ENCODE peak calls at places on chromosomes 16 and 17, in seven cellular contexts. One of them, this sample, is unnamed.

GRCh38 chr16:8721693-8722348 is 47.4 kb downstream of the ABAT start:
- DNase-seq in cardiac fibroblast: no peak
- DNase-seq in breast epithelium: no peak
- DNase-seq in AG04449: no peak
- DNase-seq in HFF-Myc: no peak
- DNase-seq in A549: no peak
- DNase-seq in brain microvascular endothelial cell: no peak
- DNase-seq in this sample: no peak

GRCh38 chr17:47288531-47289116 is 35.0 kb downstream of the ITGB3 start:
- DNase-seq in breast epithelium: no peak
- DNase-seq in brain microvascular endothelial cell: peak; percentile 73
- DNase-seq in HFF-Myc: no peak
- DNase-seq in AG04449: no peak
- DNase-seq in A549: no peak
- DNase-seq in cardiac fibroblast: peak; percentile 42
- DNase-seq in this sample: no peak

GRCh38 chr16:90032664-90033346 is 13.5 kb upstream of the DBNDD1 start:
- DNase-seq in cardiac fibroblast: peak; percentile 34
- DNase-seq in brain microvascular endothelial cell: no peak
- DNase-seq in A549: no peak
- DNase-seq in breast epithelium: no peak
- DNase-seq in AG04449: no peak
- DNase-seq in HFF-Myc: no peak
- DNase-seq in this sample: peak; percentile 61

GRCh38 chr17:2924211-2924610 is 128.0 kb downstream of the RAP1GAP2 start:
- DNase-seq in brain microvascular endothelial cell: no peak
- DNase-seq in AG04449: no peak
- DNase-seq in A549: no peak
- DNase-seq in cardiac fibroblast: peak; percentile 40
- DNase-seq in HFF-Myc: no peak
- DNase-seq in breast epithelium: no peak
- DNase-seq in this sample: peak; percentile 28

GRCh38 chr16:13643412-13643811 is 276.5 kb upstream of the ERCC4 start:
- DNase-seq in A549: no peak
- DNase-seq in cardiac fibroblast: no peak
- DNase-seq in brain microvascular endothelial cell: no peak
- DNase-seq in AG04449: no peak
- DNase-seq in breast epithelium: no peak
- DNase-seq in HFF-Myc: no peak
- DNase-seq in this sample: no peak

GRCh38 chr17:51118330-51119195 is 2.1 kb downstream of the SPAG9 start:
- DNase-seq in HFF-Myc: no peak
- DNase-seq in breast epithelium: peak; percentile 56
- DNase-seq in AG04449: no peak
- DNase-seq in cardiac fibroblast: no peak
- DNase-seq in A549: no peak
- DNase-seq in brain microvascular endothelial cell: no peak
- DNase-seq in this sample: no peak

GRCh38 chr16:15576960-15577958 is 65.7 kb downstream of the MARF1 start:
- DNase-seq in HFF-Myc: no peak
- DNase-seq in AG04449: no peak
- DNase-seq in A549: no peak
- DNase-seq in brain microvascular endothelial cell: no peak
- DNase-seq in cardiac fibroblast: no peak
- DNase-seq in breast epithelium: peak; percentile 85
- DNase-seq in this sample: no peak

GRCh38 chr17:3974980-3975379 is 10.7 kb upstream of the ATP2A3 start:
- DNase-seq in AG04449: no peak
- DNase-seq in HFF-Myc: no peak
- DNase-seq in A549: no peak
- DNase-seq in brain microvascular endothelial cell: no peak
- DNase-seq in breast epithelium: no peak
- DNase-seq in cardiac fibroblast: no peak
- DNase-seq in this sample: no peak

GRCh38 chr16:89721644-89722391 is 481 bp downstream of the ZNF276 start:
- DNase-seq in brain microvascular endothelial cell: peak; percentile 33
- DNase-seq in A549: peak; percentile 42
- DNase-seq in HFF-Myc: no peak
- DNase-seq in AG04449: no peak
- DNase-seq in cardiac fibroblast: peak; percentile 55
- DNase-seq in breast epithelium: no peak
- DNase-seq in this sample: peak; percentile 60

GRCh38 chr17:47615766-47616424 is 33.8 kb upstream of the KPNB1 start:
- DNase-seq in HFF-Myc: no peak
- DNase-seq in AG04449: no peak
- DNase-seq in breast epithelium: no peak
- DNase-seq in brain microvascular endothelial cell: no peak
- DNase-seq in A549: peak; percentile 41
- DNase-seq in cardiac fibroblast: peak; percentile 69
- DNase-seq in this sample: peak; percentile 66

GRCh38 chr17:59838196-59838911 is 54.4 kb downstream of the TUBD1 start:
- DNase-seq in brain microvascular endothelial cell: peak; percentile 40
- DNase-seq in A549: no peak
- DNase-seq in HFF-Myc: no peak
- DNase-seq in AG04449: no peak
- DNase-seq in breast epithelium: no peak
- DNase-seq in cardiac fibroblast: peak; percentile 67
- DNase-seq in this sample: no peak

GRCh38 chr17:71118039-71118438 is 948.7 kb downstream of the KCNJ2 start:
- DNase-seq in breast epithelium: no peak
- DNase-seq in A549: peak; percentile 14
- DNase-seq in HFF-Myc: no peak
- DNase-seq in cardiac fibroblast: no peak
- DNase-seq in brain microvascular endothelial cell: no peak
- DNase-seq in AG04449: no peak
- DNase-seq in this sample: peak; percentile 26

GRCh38 chr17:77862890-77863813 is 95.4 kb upstream of the TNRC6C start:
- DNase-seq in HFF-Myc: no peak
- DNase-seq in A549: no peak
- DNase-seq in breast epithelium: no peak
- DNase-seq in cardiac fibroblast: no peak
- DNase-seq in AG04449: no peak
- DNase-seq in brain microvascular endothelial cell: no peak
- DNase-seq in this sample: no peak

GRCh38 chr17:67531291-67531690 is 154.2 kb downstream of the PITPNC1 start:
- DNase-seq in cardiac fibroblast: peak; percentile 27
- DNase-seq in brain microvascular endothelial cell: no peak
- DNase-seq in AG04449: no peak
- DNase-seq in HFF-Myc: no peak
- DNase-seq in breast epithelium: no peak
- DNase-seq in A549: no peak
- DNase-seq in this sample: peak; percentile 45

GRCh38 chr17:74779948-74780400 is 3.8 kb upstream of the NAT9 start:
- DNase-seq in HFF-Myc: no peak
- DNase-seq in cardiac fibroblast: no peak
- DNase-seq in AG04449: no peak
- DNase-seq in breast epithelium: no peak
- DNase-seq in A549: no peak
- DNase-seq in brain microvascular endothelial cell: no peak
- DNase-seq in this sample: no peak

GRCh38 chr16:9929836-9930235 is 252.4 kb downstream of the GRIN2A start:
- DNase-seq in A549: no peak
- DNase-seq in brain microvascular endothelial cell: no peak
- DNase-seq in HFF-Myc: no peak
- DNase-seq in breast epithelium: no peak
- DNase-seq in AG04449: no peak
- DNase-seq in cardiac fibroblast: no peak
- DNase-seq in this sample: no peak

GRCh38 chr16:1771072-1771863 is at the start of gene NME3:
- DNase-seq in AG04449: no peak
- DNase-seq in A549: peak; percentile 76
- DNase-seq in HFF-Myc: no peak
- DNase-seq in cardiac fibroblast: peak; percentile 71
- DNase-seq in breast epithelium: peak; percentile 79
- DNase-seq in brain microvascular endothelial cell: peak; percentile 56
- DNase-seq in this sample: peak; percentile 74

GRCh38 chr17:29561541-29562517 is 5.0 kb downstream of the ABHD15 start:
- DNase-seq in brain microvascular endothelial cell: no peak
- DNase-seq in cardiac fibroblast: peak; percentile 46
- DNase-seq in breast epithelium: no peak
- DNase-seq in A549: no peak
- DNase-seq in HFF-Myc: no peak
- DNase-seq in AG04449: no peak
- DNase-seq in this sample: peak; percentile 67

GRCh38 chr17:29560306-29560705 is 6.5 kb downstream of the ABHD15 start:
- DNase-seq in breast epithelium: no peak
- DNase-seq in A549: no peak
- DNase-seq in HFF-Myc: no peak
- DNase-seq in brain microvascular endothelial cell: no peak
- DNase-seq in cardiac fibroblast: no peak
- DNase-seq in AG04449: no peak
- DNase-seq in this sample: peak; percentile 19

GRCh38 chr17:29557717-29558116 is 9.1 kb downstream of the ABHD15 start:
- DNase-seq in A549: no peak
- DNase-seq in HFF-Myc: no peak
- DNase-seq in AG04449: no peak
- DNase-seq in cardiac fibroblast: no peak
- DNase-seq in breast epithelium: no peak
- DNase-seq in brain microvascular endothelial cell: no peak
- DNase-seq in this sample: no peak

GRCh38 chr17:29557085-29557697 is 9.6 kb downstream of the ABHD15 start:
- DNase-seq in cardiac fibroblast: peak; percentile 52
- DNase-seq in brain microvascular endothelial cell: peak; percentile 47
- DNase-seq in breast epithelium: no peak
- DNase-seq in A549: no peak
- DNase-seq in HFF-Myc: no peak
- DNase-seq in AG04449: peak; percentile 28
- DNase-seq in this sample: peak; percentile 45

DNA sequence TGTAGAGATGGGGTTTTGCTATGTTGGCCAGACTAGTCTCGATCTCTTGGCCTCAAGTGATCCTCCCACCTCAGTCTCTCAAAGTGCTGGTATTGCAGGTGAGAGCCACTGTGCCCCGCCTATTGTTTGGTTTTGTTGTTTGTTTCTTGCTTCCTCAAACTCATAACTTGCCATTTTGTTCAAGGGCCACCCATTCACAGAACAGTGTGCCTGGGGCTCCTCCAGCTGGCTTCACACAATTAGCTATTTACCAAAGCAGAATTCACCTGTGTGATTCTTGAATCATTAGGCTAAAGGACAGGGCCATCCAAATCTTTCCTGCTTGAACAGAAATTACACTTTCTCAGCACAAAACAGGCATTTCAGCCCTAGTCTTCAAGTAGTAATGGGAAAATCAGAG is 7.2 kb downstream of the ABHD15 start:
- DNase-seq in A549: no peak
- DNase-seq in breast epithelium: no peak
- DNase-seq in HFF-Myc: no peak
- DNase-seq in brain microvascular endothelial cell: no peak
- DNase-seq in AG04449: no peak
- DNase-seq in cardiac fibroblast: no peak
- DNase-seq in this sample: no peak
- TF ChIP-seq CTCF in A549: no peak
- TF ChIP-seq CTCF in breast epithelium: no peak
- TF ChIP-seq CTCF in HFF-Myc: no peak
- TF ChIP-seq CTCF in brain microvascular endothelial cell: no peak
- TF ChIP-seq CTCF in AG04449: no peak
- TF ChIP-seq CTCF in cardiac fibroblast: no peak
- TF ChIP-seq CTCF in this sample: no peak

GRCh38 chr16:27235055-27235937 is 32.0 kb downstream of the KDM8 start:
- DNase-seq in HFF-Myc: peak; percentile 80
- DNase-seq in A549: peak; percentile 40
- DNase-seq in cardiac fibroblast: peak; percentile 96
- DNase-seq in brain microvascular endothelial cell: peak; percentile 93
- DNase-seq in breast epithelium: peak; percentile 81
- DNase-seq in AG04449: peak; percentile 41
- DNase-seq in this sample: peak; percentile 99
- H3K4me3 ChIP-seq in HFF-Myc: no peak overlapping the region
- H3K4me3 ChIP-seq in A549: no peak overlapping the region
- H3K4me3 ChIP-seq in cardiac fibroblast: no peak overlapping the region
- H3K4me3 ChIP-seq in brain microvascular endothelial cell: no peak overlapping the region
- H3K4me3 ChIP-seq in breast epithelium: peak overlapping the region; percentile 34
- H3K4me3 ChIP-seq in AG04449: no peak overlapping the region
- H3K4me3 ChIP-seq in this sample: peak overlapping the region; percentile 18

GRCh38 chr17:40445769-40446468 is 2.7 kb downstream of the IGFBP4 start:
- DNase-seq in brain microvascular endothelial cell: no peak
- DNase-seq in AG04449: no peak
- DNase-seq in HFF-Myc: no peak
- DNase-seq in cardiac fibroblast: peak; percentile 50
- DNase-seq in A549: peak; percentile 78
- DNase-seq in breast epithelium: no peak
- DNase-seq in this sample: no peak
- TF ChIP-seq CTCF in brain microvascular endothelial cell: peak; percentile 43
- TF ChIP-seq CTCF in AG04449: no peak
- TF ChIP-seq CTCF in HFF-Myc: peak; percentile 10
- TF ChIP-seq CTCF in cardiac fibroblast: peak; percentile 21
- TF ChIP-seq CTCF in A549: no peak
- TF ChIP-seq CTCF in breast epithelium: peak; percentile 46
- TF ChIP-seq CTCF in this sample: peak; percentile 28

DNA sequence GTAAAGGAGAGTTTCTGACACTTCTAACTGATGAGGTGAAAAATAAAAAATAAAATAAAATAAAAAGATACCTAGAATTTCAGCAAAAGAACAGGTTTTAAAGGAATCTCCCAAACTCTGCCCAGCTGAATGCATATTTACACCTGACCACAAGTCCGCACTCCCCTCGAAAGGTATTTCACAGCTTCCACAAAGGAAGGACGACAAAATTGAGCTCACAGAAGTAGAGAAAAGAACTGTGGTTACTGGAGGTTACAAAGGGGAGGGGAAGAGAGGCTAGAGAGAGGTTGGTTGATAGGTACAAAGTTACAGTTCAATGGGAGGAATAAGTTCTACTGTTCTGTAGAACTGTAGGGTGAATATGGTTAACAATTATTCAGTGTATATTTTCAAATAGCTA is 5.0 kb downstream of the LITAF start:
- DNase-seq in cardiac fibroblast: no peak
- DNase-seq in A549: no peak
- DNase-seq in HFF-Myc: no peak
- DNase-seq in AG04449: no peak
- DNase-seq in breast epithelium: no peak
- DNase-seq in brain microvascular endothelial cell: no peak
- DNase-seq in this sample: no peak
- H3K4me3 ChIP-seq in cardiac fibroblast: no peak overlapping the region
- H3K4me3 ChIP-seq in A549: no peak overlapping the region
- H3K4me3 ChIP-seq in HFF-Myc: no peak overlapping the region
- H3K4me3 ChIP-seq in AG04449: no peak overlapping the region
- H3K4me3 ChIP-seq in breast epithelium: no peak overlapping the region
- H3K4me3 ChIP-seq in brain microvascular endothelial cell: no peak overlapping the region
- H3K4me3 ChIP-seq in this sample: no peak overlapping the region

GRCh38 chr16:76816475-76816874 is 374.5 kb upstream of the MON1B start:
- DNase-seq in AG04449: no peak
- DNase-seq in HFF-Myc: no peak
- DNase-seq in A549: no peak
- DNase-seq in breast epithelium: no peak
- DNase-seq in cardiac fibroblast: no peak
- DNase-seq in brain microvascular endothelial cell: no peak
- DNase-seq in this sample: no peak

GRCh38 chr16:76818611-76819181 is 372.3 kb upstream of the MON1B start:
- DNase-seq in HFF-Myc: no peak
- DNase-seq in breast epithelium: no peak
- DNase-seq in cardiac fibroblast: peak; percentile 5
- DNase-seq in A549: no peak
- DNase-seq in AG04449: no peak
- DNase-seq in brain microvascular endothelial cell: no peak
- DNase-seq in this sample: no peak

GRCh38 chr16:76819517-76819916 is 371.5 kb upstream of the MON1B start:
- DNase-seq in A549: no peak
- DNase-seq in breast epithelium: no peak
- DNase-seq in HFF-Myc: no peak
- DNase-seq in brain microvascular endothelial cell: no peak
- DNase-seq in cardiac fibroblast: no peak
- DNase-seq in AG04449: no peak
- DNase-seq in this sample: no peak
- TF ChIP-seq CTCF in A549: no peak
- TF ChIP-seq CTCF in breast epithelium: no peak
- TF ChIP-seq CTCF in HFF-Myc: no peak
- TF ChIP-seq CTCF in brain microvascular endothelial cell: no peak
- TF ChIP-seq CTCF in cardiac fibroblast: no peak
- TF ChIP-seq CTCF in AG04449: no peak
- TF ChIP-seq CTCF in this sample: no peak

GRCh38 chr16:12095275-12096161 is 119.0 kb downstream of the SNX29 start:
- DNase-seq in HFF-Myc: no peak
- DNase-seq in AG04449: no peak
- DNase-seq in breast epithelium: peak; percentile 61
- DNase-seq in cardiac fibroblast: peak; percentile 77
- DNase-seq in brain microvascular endothelial cell: peak; percentile 59
- DNase-seq in A549: peak; percentile 50
- DNase-seq in this sample: peak; percentile 69
- H3K4me3 ChIP-seq in HFF-Myc: no peak overlapping the region
- H3K4me3 ChIP-seq in AG04449: no peak overlapping the region
- H3K4me3 ChIP-seq in breast epithelium: peak overlapping the region; percentile 23
- H3K4me3 ChIP-seq in cardiac fibroblast: no peak overlapping the region
- H3K4me3 ChIP-seq in brain microvascular endothelial cell: peak overlapping the region; percentile 15
- H3K4me3 ChIP-seq in A549: no peak overlapping the region
- H3K4me3 ChIP-seq in this sample: no peak overlapping the region

This sample was measured in fibroblast of villous mesenchyme.